ENCODE peak calls at places on chromosomes 12 and 14, in ten cellular contexts. X, F, P, U, M, Z, K, C, A and Q are unnamed samples.

GRCh38 chr12:89783321-89784060 is 74.9 kb upstream of the ATP2B1 start:
- DNase-seq in Z (no peak), F (peak), A (no peak), K (peak), M (no peak), U (no peak), P (no peak), C (no peak), X (peak), Q (no peak)

GRCh38 chr14:102527255-102528232 is 18.0 kb upstream of the ANKRD9 start:
- DNase-seq in A (no peak), F (peak), M (no peak), X (no peak), P (peak), U (no peak), Z (no peak), K (no peak), C (no peak), Q (no peak)

GRCh38 chr14:95500772-95501401 is 15.6 kb downstream of the SYNE3 start:
- DNase-seq in Z (no peak), X (peak), K (peak), U (no peak), M (peak), C (peak), P (peak), F (peak), A (no peak), Q (peak)

GRCh38 chr12:25186788-25187397 is 8.1 kb downstream of the DNAI7 start:
- DNase-seq in K (no peak), P (peak), A (no peak), Z (no peak), F (peak), M (no peak), X (no peak), C (no peak), U (no peak), Q (no peak)

GRCh38 chr12:124754949-124755800 is 108.5 kb downstream of the SCARB1 start:
- DNase-seq in C (peak), M (peak), A (peak), U (peak), P (peak), F (peak), X (peak), K (no peak), Z (peak), Q (peak)

GRCh38 chr14:33810308-33810707 is 140.6 kb downstream of the EGLN3 start:
- DNase-seq in C (no peak), Z (no peak), K (no peak), F (no peak), A (no peak), P (no peak), M (no peak), U (no peak), X (peak), Q (no peak)

GRCh38 chr14:76268013-76268376 is 107.9 kb upstream of the ESRRB start:
- DNase-seq in P (no peak), C (no peak), A (no peak), M (no peak), X (no peak), Z (no peak), F (no peak), U (no peak), K (no peak), Q (no peak)

GRCh38 chr14:69087061-69087461 is 65.9 kb downstream of the DCAF5 start:
- DNase-seq in M (no peak), F (peak), U (no peak), Z (peak), A (no peak), C (no peak), K (no peak), P (no peak), X (peak), Q (no peak)

GRCh38 chr12:68140576-68140975 is 19.0 kb downstream of the IFNG start:
- DNase-seq in P (no peak), Z (no peak), X (no peak), A (no peak), U (no peak), M (no peak), F (no peak), C (no peak), K (no peak), Q (no peak)

GRCh38 chr12:130026608-130027176 is 122.9 kb upstream of the TMEM132D start:
- DNase-seq in P (no peak), U (no peak), Z (peak), X (peak), K (no peak), C (peak), F (no peak), M (no peak), A (no peak), Q (no peak)

GRCh38 chr14:95514131-95515079 is 2.0 kb downstream of the SYNE3 start:
- DNase-seq in C (no peak), F (no peak), M (no peak), X (no peak), U (no peak), Z (peak), P (no peak), K (no peak), A (no peak), Q (no peak)

GRCh38 chr14:35534884-35535793 is 1.2 kb downstream of the INSM2 start:
- DNase-seq in Z (peak), M (peak), F (peak), C (peak), X (peak), K (peak), P (peak), U (peak), A (no peak), Q (peak)

GRCh38 chr12:67456281-67456918 is 187.2 kb downstream of the CAND1 start:
- DNase-seq in C (peak), P (peak), A (no peak), U (no peak), F (peak), M (peak), X (peak), Z (peak), K (no peak), Q (peak)

GRCh38 chr12:70754330-70754741 is 117.1 kb upstream of the PTPRB start:
- DNase-seq in X (no peak), C (no peak), Z (no peak), U (no peak), K (no peak), P (no peak), M (no peak), A (no peak), F (no peak), Q (no peak)

GRCh38 chr14:105525861-105526780 is at the start of gene TMEM121:
- DNase-seq in Z (peak), X (no peak), F (no peak), K (no peak), C (no peak), U (no peak), P (no peak), M (peak), A (no peak), Q (no peak)

GRCh38 chr12:29023436-29024076 is 125.5 kb upstream of the FAR2 start:
- DNase-seq in K (no peak), F (no peak), P (no peak), C (no peak), X (no peak), U (no peak), A (no peak), Z (no peak), M (no peak), Q (no peak)

GRCh38 chr14:68795602-68796417 is 2.9 kb upstream of the ZFP36L1 start:
- DNase-seq in C (peak), M (peak), A (peak), K (peak), X (peak), F (peak), U (peak), P (peak), Z (peak), Q (no peak)

GRCh38 chr12:109461049-109461845 is 15.9 kb downstream of the KCTD10 start:
- DNase-seq in Z (no peak), U (no peak), F (peak), P (peak), K (peak), X (peak), A (no peak), M (no peak), C (peak), Q (no peak)

GRCh38 chr12:57723630-57723962 is 14.9 kb downstream of the AGAP2 start:
- DNase-seq in M (no peak), C (no peak), X (no peak), K (no peak), F (no peak), U (no peak), A (no peak), Z (no peak), P (peak), Q (no peak)

GRCh38 chr14:30275604-30276003 is 283.4 kb upstream of the G2E3 start:
- DNase-seq in P (no peak), A (no peak), F (no peak), M (no peak), X (no peak), K (no peak), Z (no peak), C (no peak), U (no peak), Q (no peak)

GRCh38 chr12:39743655-39744054 is 124.1 kb upstream of the ABCD2 start:
- DNase-seq in X (no peak), F (no peak), K (no peak), Z (no peak), P (no peak), M (no peak), C (no peak), U (no peak), A (no peak), Q (no peak)

GRCh38 chr14:32607399-32607798 is 278.3 kb downstream of the AKAP6 start:
- DNase-seq in K (no peak), Z (no peak), C (no peak), F (peak), X (no peak), A (no peak), P (no peak), U (no peak), M (no peak), Q (no peak)

GRCh38 chr12:30880061-30880460 is 46.5 kb upstream of the TSPAN11 start:
- DNase-seq in X (no peak), Z (no peak), A (no peak), C (no peak), F (no peak), U (no peak), P (no peak), M (no peak), K (peak), Q (no peak)

GRCh38 chr12:70590051-70590450 is 47.2 kb downstream of the PTPRB start:
- DNase-seq in U (peak), Z (peak), K (peak), F (peak), M (peak), A (peak), P (peak), X (peak), C (peak), Q (peak)

GRCh38 chr12:74370608-74371216 is 166.9 kb upstream of the ATXN7L3B start:
- DNase-seq in U (no peak), A (no peak), P (no peak), F (peak), K (no peak), M (no peak), Z (no peak), C (no peak), X (no peak), Q (no peak)

GRCh38 chr12:51067229-51067628 is 16.2 kb downstream of the CSRNP2 start:
- DNase-seq in F (no peak), C (no peak), K (no peak), A (no peak), M (no peak), Z (no peak), X (no peak), P (no peak), U (no peak), Q (no peak)

GRCh38 chr12:110972870-110973269 is 52.5 kb upstream of the MYL2 start:
- DNase-seq in P (no peak), M (no peak), X (no peak), C (no peak), F (no peak), K (no peak), A (no peak), Z (no peak), U (no peak), Q (no peak)

GRCh38 chr12:97754306-97754705 is 291.7 kb downstream of the RMST start:
- DNase-seq in X (no peak), K (no peak), Z (no peak), A (no peak), F (no peak), U (no peak), C (no peak), P (no peak), M (no peak), Q (no peak)

GRCh38 chr14:92459479-92460421 is 53.8 kb upstream of the RIN3 start:
- DNase-seq in F (no peak), K (peak), Z (no peak), P (no peak), A (no peak), X (peak), U (no peak), C (no peak), M (no peak), Q (no peak)

GRCh38 chr14:96094656-96095055 is 55.5 kb downstream of the C14orf132 start:
- DNase-seq in P (no peak), X (no peak), F (no peak), C (no peak), K (no peak), A (no peak), U (no peak), M (no peak), Z (no peak), Q (no peak)

GRCh38 chr12:95184119-95184518 is 33.1 kb downstream of the FGD6 start:
- DNase-seq in C (no peak), A (no peak), F (no peak), M (no peak), K (no peak), U (no peak), P (no peak), X (no peak), Z (no peak), Q (no peak)

GRCh38 chr14:57921377-57921776 is 55.5 kb upstream of the SLC35F4 start:
- DNase-seq in C (no peak), Z (no peak), U (no peak), K (no peak), M (no peak), A (no peak), F (no peak), P (no peak), X (no peak), Q (no peak)

GRCh38 chr14:63867926-63868921 is 15.4 kb downstream of the SYNE2 start:
- DNase-seq in F (peak), M (no peak), A (no peak), U (no peak), K (peak), C (no peak), P (no peak), Z (peak), X (peak), Q (no peak)

GRCh38 chr12:121399391-121400331 is at the start of gene RNF34:
- DNase-seq in Z (peak), K (peak), A (peak), X (peak), P (peak), M (peak), C (peak), U (peak), F (peak), Q (peak)

GRCh38 chr12:54148560-54149439 is 40.0 kb downstream of the SMUG1 start:
- DNase-seq in K (no peak), U (no peak), M (no peak), Z (no peak), F (no peak), C (no peak), A (no peak), X (no peak), P (no peak), Q (no peak)

GRCh38 chr14:75440733-75441474 is 13.1 kb downstream of the JDP2 start:
- DNase-seq in K (no peak), U (no peak), C (peak), A (no peak), P (no peak), M (peak), F (peak), X (peak), Z (peak), Q (no peak)

GRCh38 chr12:67714648-67715047 is 66.1 kb downstream of the DYRK2 start:
- DNase-seq in M (no peak), P (peak), X (no peak), Z (no peak), C (no peak), U (no peak), A (no peak), K (no peak), F (peak), Q (no peak)

GRCh38 chr12:100724071-100724470 is 70.5 kb upstream of the ANO4 start:
- DNase-seq in M (no peak), U (no peak), P (no peak), C (no peak), A (no peak), K (no peak), X (no peak), F (no peak), Z (no peak), Q (no peak)

GRCh38 chr12:63876980-63877379 is 32.5 kb downstream of the SRGAP1 start:
- DNase-seq in C (no peak), U (no peak), K (no peak), X (no peak), Z (no peak), P (no peak), M (no peak), A (no peak), F (no peak), Q (no peak)

GRCh38 chr12:55712154-55712553 is 3.7 kb upstream of the BLOC1S1 start:
- DNase-seq in M (no peak), K (no peak), Z (no peak), X (peak), F (no peak), U (no peak), P (no peak), C (no peak), A (no peak), Q (no peak)
- H3K4me3 ChIP-seq in M (no peak), K (no peak), Z (no peak), X (no peak), F (no peak), U (no peak), P (no peak), C (peak), A (no peak), Q (no peak)

GRCh38 chr12:32756476-32757158 is 920 bp upstream of the YARS2 start:
- DNase-seq in Z (no peak), U (no peak), A (no peak), F (no peak), X (no peak), K (peak), M (no peak), C (no peak), P (no peak), Q (no peak)

GRCh38 chr12:32753605-32754004 is 2.1 kb downstream of the YARS2 start:
- DNase-seq in X (no peak), P (no peak), Z (no peak), A (no peak), F (no peak), C (no peak), M (no peak), K (no peak), U (no peak), Q (no peak)

GRCh38 chr12:32754101-32754500 is 1.6 kb downstream of the YARS2 start:
- DNase-seq in X (peak), F (no peak), U (no peak), K (peak), M (no peak), A (no peak), P (no peak), Z (no peak), C (no peak), Q (no peak)

GRCh38 chr12:32755654-32756475 is at the start of gene YARS2:
- DNase-seq in F (peak), X (peak), Z (peak), M (peak), C (peak), A (peak), P (peak), U (peak), K (peak), Q (peak)

GRCh38 chr12:32755051-32755653 is 545 bp downstream of the YARS2 start:
- DNase-seq in F (peak), U (peak), M (peak), X (peak), C (peak), P (peak), K (peak), Z (peak), A (peak), Q (peak)
- H3K4me3 ChIP-seq in F (peak), U (peak), M (peak), X (peak), C (peak), P (peak), K (peak), Z (peak), A (peak), Q (peak)

DNA sequence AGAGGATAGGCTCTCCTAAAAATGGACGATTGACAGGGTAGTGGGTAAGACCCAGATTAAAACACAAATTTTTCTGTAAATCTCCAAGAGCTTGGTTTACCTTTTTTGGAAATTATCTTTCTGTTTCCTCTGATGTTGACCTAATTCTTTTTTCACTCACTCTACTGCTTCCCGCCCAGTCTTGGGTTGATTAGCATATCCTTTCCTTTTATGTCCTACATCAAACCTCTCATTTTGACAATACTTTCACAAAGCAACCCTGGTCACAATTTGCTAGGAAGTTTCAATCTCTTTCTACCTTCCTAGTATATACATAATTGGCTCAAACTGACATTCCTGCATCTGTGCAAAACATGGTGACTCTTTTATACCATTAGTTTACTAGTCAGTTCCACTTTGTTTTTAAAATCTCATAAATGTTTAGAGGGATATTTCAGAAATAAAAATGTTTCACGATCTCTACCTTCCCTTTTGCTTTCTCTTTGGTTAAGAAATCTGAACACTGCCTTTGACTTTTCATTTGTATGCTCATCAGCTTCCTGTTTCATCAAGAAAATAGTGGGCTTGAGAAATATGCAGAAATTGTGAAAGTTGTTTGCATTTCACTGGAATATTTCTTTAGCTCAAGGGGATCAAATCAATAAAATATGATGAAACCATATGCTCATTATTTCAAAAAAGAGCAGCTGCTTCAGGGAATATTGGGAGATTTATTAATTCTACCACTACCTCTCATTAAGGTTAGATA is 213.0 kb upstream of the SLC16A7 start:
- DNase-seq in F (no peak), X (no peak), K (no peak), U (no peak), P (no peak), M (no peak), C (no peak), A (no peak), Z (no peak), Q (no peak)
- H3K4me3 ChIP-seq in F (peak), X (no peak), K (no peak), U (no peak), P (no peak), M (no peak), C (no peak), A (no peak), Z (no peak), Q (no peak)

DNA sequence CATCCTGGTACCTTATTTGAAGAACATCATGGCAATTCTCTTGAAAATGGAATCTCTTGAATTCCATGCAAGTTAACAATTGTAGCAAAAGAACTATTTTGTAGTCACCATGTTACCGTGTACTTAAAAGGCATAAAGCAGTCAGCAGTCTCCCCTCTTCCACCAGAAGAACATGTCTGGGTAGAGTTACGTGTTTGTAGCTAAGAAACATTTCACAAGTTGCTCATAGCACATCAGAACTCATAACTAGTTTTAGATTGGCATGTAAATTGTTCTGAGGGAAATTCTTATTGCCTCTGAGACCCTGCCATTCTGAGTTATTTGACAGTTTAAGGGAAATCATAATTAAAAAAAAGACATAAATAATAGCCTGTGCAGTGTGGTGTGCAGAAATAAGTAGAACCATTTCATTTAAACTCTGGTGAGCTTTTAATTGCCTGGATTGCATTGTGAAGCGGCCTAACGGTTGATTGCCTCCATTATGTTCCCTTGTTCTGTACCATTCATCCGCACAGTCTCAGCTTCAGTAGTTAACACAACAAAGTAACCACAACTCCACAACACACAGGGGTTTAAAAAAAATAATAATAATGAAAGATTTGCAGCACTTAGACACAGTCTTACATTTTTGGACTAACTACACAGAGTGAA is 2.6 kb downstream of the LMO3 start:
- DNase-seq in F (no peak), M (no peak), K (no peak), C (no peak), Z (no peak), A (no peak), U (no peak), P (no peak), X (no peak), Q (no peak)
- H3K4me3 ChIP-seq in F (no peak), M (no peak), K (no peak), C (no peak), Z (peak), A (no peak), U (no peak), P (no peak), X (no peak), Q (no peak)